ENCODE peak calls at places on chromosomes 11 and 22, in eight cellular contexts. R, N, V, O, L, W, U and G are unnamed samples.

GRCh38 chr11:117410861-117411725 is 83.4 kb downstream of the CEP164 start:
- DNase-seq in U (no peak), W (no peak), V (no peak), N (no peak), L (no peak), O (no peak), R (no peak), G (no peak)

GRCh38 chr22:46737976-46738641 is at the start of gene CERK:
- DNase-seq in O (peak; percentile 33), W (peak; percentile 86), V (peak; percentile 77), U (peak; percentile 78), L (no peak), N (peak; percentile 74), R (peak; percentile 88), G (peak; percentile 80)

GRCh38 chr22:44426981-44427380 is 71.1 kb downstream of the RTL6 start:
- DNase-seq in U (peak; percentile 36), R (no peak), N (no peak), O (no peak), V (no peak), L (no peak), W (no peak), G (no peak)

GRCh38 chr11:113896156-113896879 is 8.3 kb upstream of the HTR3B start:
- DNase-seq in V (peak; percentile 51), N (peak; percentile 56), W (peak; percentile 23), R (peak; percentile 51), L (no peak), U (no peak), O (no peak), G (peak; percentile 30)

GRCh38 chr22:47474895-47475294 is 712.4 kb downstream of the TBC1D22A start:
- DNase-seq in L (no peak), O (no peak), N (no peak), R (no peak), V (no peak), W (no peak), U (no peak), G (no peak)

GRCh38 chr22:42344391-42344861 is 74.0 kb upstream of the TCF20 start:
- DNase-seq in W (no peak), O (no peak), L (no peak), R (no peak), N (peak; percentile 74), V (peak; percentile 56), U (no peak), G (peak; percentile 64)

GRCh38 chr22:37777122-37777687 is 30.5 kb upstream of the GCAT start:
- DNase-seq in U (peak; percentile 90), O (peak; percentile 94), L (no peak), V (no peak), R (peak; percentile 92), W (peak; percentile 39), N (no peak), G (peak; percentile 56)

GRCh38 chr11:117933930-117934329 is 4.7 kb upstream of the TMPRSS13 start:
- DNase-seq in U (no peak), V (no peak), R (no peak), W (no peak), O (no peak), L (no peak), N (no peak), G (no peak)

GRCh38 chr22:22968366-22968765 is 80.8 kb downstream of the IGLL5 start:
- DNase-seq in O (no peak), W (no peak), N (no peak), L (no peak), U (peak; percentile 97), R (no peak), V (no peak), G (no peak)

GRCh38 chr11:73218106-73218829 is at the start of gene P2RY2:
- DNase-seq in L (no peak), V (peak; percentile 73), R (peak; percentile 81), U (peak; percentile 96), O (peak; percentile 53), N (peak; percentile 91), W (peak; percentile 85), G (peak; percentile 27)

GRCh38 chr11:115379528-115379927 is 124.7 kb downstream of the CADM1 start:
- DNase-seq in R (no peak), O (no peak), U (no peak), L (no peak), V (no peak), N (no peak), W (no peak), G (no peak)

GRCh38 chr11:65439331-65440181 is 17.0 kb downstream of the NEAT1 start:
- DNase-seq in U (peak; percentile 36), O (peak; percentile 19), L (no peak), V (peak; percentile 14), R (no peak), N (no peak), W (peak; percentile 4), G (peak; percentile 8)

GRCh38 chr11:109785714-109786113 is 307.5 kb upstream of the ZC3H12C start:
- DNase-seq in U (no peak), O (no peak), N (no peak), L (no peak), W (no peak), R (no peak), V (no peak), G (no peak)

GRCh38 chr11:83720675-83721074 is 434.5 kb upstream of the CCDC90B start:
- DNase-seq in R (no peak), O (no peak), L (no peak), U (no peak), N (no peak), V (no peak), W (no peak), G (no peak)

GRCh38 chr11:726278-726915 is 20.4 kb downstream of the EPS8L2 start:
- DNase-seq in R (peak; percentile 90), V (peak; percentile 77), W (no peak), U (peak; percentile 63), L (no peak), N (peak; percentile 74), O (peak; percentile 78), G (no peak)

GRCh38 chr11:117374316-117374715 is 46.7 kb downstream of the CEP164 start:
- DNase-seq in V (no peak), N (no peak), U (no peak), L (no peak), W (no peak), O (no peak), R (no peak), G (no peak)

GRCh38 chr11:45771942-45772522 is 32.9 kb upstream of the SLC35C1 start:
- DNase-seq in N (peak; percentile 94), V (peak; percentile 89), R (peak; percentile 87), L (no peak), O (peak; percentile 57), W (peak; percentile 81), U (peak; percentile 88), G (peak; percentile 78)

GRCh38 chr11:62446091-62446490 is 27.3 kb downstream of the SCGB1A1 start:
- DNase-seq in W (no peak), L (no peak), R (no peak), V (peak; percentile 58), N (no peak), O (no peak), U (no peak), G (peak; percentile 61)

GRCh38 chr11:16418698-16419097 is 62.4 kb upstream of the SOX6 start:
- DNase-seq in V (no peak), O (no peak), U (no peak), R (no peak), W (no peak), N (no peak), L (no peak), G (no peak)

GRCh38 chr11:58577441-58578135 is 1.3 kb upstream of the ZFP91 start:
- DNase-seq in V (no peak), U (peak; percentile 59), W (peak; percentile 49), L (peak; percentile 75), N (peak; percentile 74), R (no peak), O (no peak), G (no peak)
- TF ChIP-seq POLR2A in V (peak; percentile 74), U (peak; percentile 83), W (no peak), L (no peak), N (peak; percentile 30), R (peak; percentile 74), O (peak; percentile 56), G (peak; percentile 66)

GRCh38 chr22:50525991-50526848 is 822 bp upstream of the SCO2 start:
- DNase-seq in L (no peak), V (peak; percentile 86), U (peak; percentile 87), O (peak; percentile 64), R (peak; percentile 83), N (peak; percentile 85), W (peak; percentile 87), G (peak; percentile 78)
- TF ChIP-seq POLR2A in L (no peak), V (no peak), U (peak; percentile 33), O (no peak), R (no peak), N (no peak), W (peak; percentile 40), G (no peak)

GRCh38 chr11:34641981-34642380 is 21.1 kb downstream of the EHF start:
- DNase-seq in L (no peak), U (no peak), N (no peak), R (peak; percentile 77), O (no peak), V (no peak), W (no peak), G (no peak)

GRCh38 chr11:34641456-34641855 is 20.6 kb downstream of the EHF start:
- DNase-seq in L (no peak), R (no peak), U (no peak), O (no peak), N (no peak), W (no peak), V (no peak), G (no peak)

GRCh38 chr11:34638897-34639296 is 18.0 kb downstream of the EHF start:
- DNase-seq in W (no peak), L (no peak), O (no peak), U (no peak), R (no peak), N (no peak), V (no peak), G (no peak)

GRCh38 chr11:34639545-34639944 is 18.7 kb downstream of the EHF start:
- DNase-seq in N (no peak), L (no peak), W (no peak), V (no peak), O (no peak), R (no peak), U (no peak), G (no peak)

DNA sequence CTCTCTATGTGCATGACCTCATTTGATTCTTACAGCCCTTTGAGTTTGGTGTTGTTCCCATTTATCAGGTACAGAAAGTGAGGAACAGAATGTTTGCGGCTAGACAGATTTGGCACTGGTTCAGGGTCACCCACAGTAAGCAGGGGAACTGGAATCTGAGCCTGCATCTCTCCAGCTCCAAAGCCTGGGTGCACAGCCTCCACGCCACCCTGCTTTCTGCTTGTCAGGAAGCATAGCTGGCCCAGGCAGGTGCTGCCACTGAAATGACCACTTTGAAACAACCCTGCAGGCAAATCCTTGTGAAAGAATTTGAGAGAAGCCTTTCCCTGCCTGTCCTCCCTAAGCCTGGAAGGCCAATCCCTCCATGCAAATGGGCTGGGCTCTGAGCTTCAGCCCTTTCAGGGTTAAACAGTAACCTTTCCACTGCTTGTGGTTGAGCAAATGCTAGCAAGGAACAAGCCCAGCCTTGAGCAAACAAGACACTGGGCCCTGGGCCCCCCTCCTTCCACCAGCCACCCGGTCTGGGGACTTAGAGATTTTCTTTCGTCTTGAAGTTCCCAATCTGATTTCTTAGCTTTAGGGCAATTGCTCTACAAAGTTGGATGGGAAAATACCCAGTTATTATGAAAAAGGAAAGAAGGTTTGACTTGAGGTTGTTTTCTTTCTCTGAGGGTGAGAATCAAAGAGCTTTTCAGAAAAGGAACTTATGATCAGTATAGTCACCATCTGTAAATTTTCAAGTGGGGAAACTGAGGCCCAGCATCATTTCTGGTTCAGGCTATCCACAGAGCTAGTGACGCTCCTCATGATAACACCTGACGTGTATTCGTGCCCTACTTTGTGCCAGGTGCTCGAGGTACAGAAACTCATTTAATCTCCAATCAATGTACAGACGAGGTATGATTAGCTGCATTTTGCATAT is 19.4 kb downstream of the EHF start:
- DNase-seq in N (no peak), L (no peak), W (no peak), V (no peak), U (no peak), O (peak; percentile 76), R (peak; percentile 91), G (no peak)
- TF ChIP-seq POLR2A in N (no peak), L (no peak), W (no peak), V (no peak), U (no peak), O (no peak), R (peak; percentile 38), G (no peak)

GRCh38 chr11:2376751-2377451 is at the start of gene CD81:
- DNase-seq in N (peak; percentile 82), W (peak; percentile 57), V (peak; percentile 82), L (no peak), R (peak; percentile 59), O (no peak), U (peak; percentile 54), G (peak; percentile 50)
- TF ChIP-seq POLR2A in N (no peak), W (peak; percentile 58), V (no peak), L (no peak), R (no peak), O (no peak), U (peak; percentile 47), G (peak; percentile 63)